ENCODE peak calls at places on chromosomes 4 and X, in four cellular contexts. C is left colon, Y is EL, M is ascending aorta. I is an unnamed sample.

GRCh38 chr4:91914176-91914804 is 389.5 kb upstream of the GRID2 start:
- DNase-seq in C (no peak), Y (no peak), M (no peak), I (no peak)

GRCh38 chr4:185464184-185464583 is 7.3 kb downstream of the CCDC110 start:
- DNase-seq in C (no peak), Y (no peak), M (no peak), I (no peak)

GRCh38 chr4:29320947-29321583 is 1399.1 kb upstream of the PCDH7 start:
- DNase-seq in C (no peak), Y (no peak), M (no peak), I (no peak)

GRCh38 chr4:112085156-112086035 is 59.9 kb upstream of the FAM241A start:
- DNase-seq in C (no peak), Y (no peak), M (no peak), I (no peak)

GRCh38 chrX:125198546-125198945 is 121.1 kb upstream of the TEX13C start:
- DNase-seq in C (no peak), Y (no peak), M (no peak), I (no peak)

GRCh38 chr4:174212061-174212460 is 71.4 kb downstream of the FBXO8 start:
- DNase-seq in C (no peak), Y (no peak), M (no peak), I (no peak)

GRCh38 chr4:183823394-183823793 is 81.7 kb upstream of the STOX2 start:
- DNase-seq in C (no peak), Y (peak; percentile 65), M (no peak), I (no peak)

GRCh38 chr4:106628616-106629606 is 260.3 kb upstream of the GIMD1 start:
- DNase-seq in C (no peak), Y (peak; percentile 37), M (no peak), I (no peak)

GRCh38 chr4:25680580-25680979 is 24.9 kb downstream of the SLC34A2 start:
- DNase-seq in C (no peak), Y (no peak), M (no peak), I (no peak)

GRCh38 chrX:52353838-52354237 is 15.0 kb upstream of the XAGE2 start:
- DNase-seq in C (no peak), Y (no peak), M (no peak), I (no peak)

GRCh38 chrX:78199851-78200250 is 60.4 kb upstream of the TAF9B start:
- DNase-seq in C (no peak), Y (peak; percentile 12), M (no peak), I (no peak)

GRCh38 chr4:1126506-1126905 is 13.1 kb upstream of the RNF212 start:
- DNase-seq in C (no peak), Y (peak; percentile 22), M (no peak), I (no peak)

GRCh38 chrX:134990475-134991473 is at the start of gene SMIM10:
- DNase-seq in C (peak; percentile 53), Y (peak; percentile 87), M (peak; percentile 78), I (peak; percentile 32)

GRCh38 chr4:6956087-6956433 is 46.4 kb downstream of the TBC1D14 start:
- DNase-seq in C (peak; percentile 20), Y (no peak), M (no peak), I (no peak)

GRCh38 chrX:109911046-109911445 is 91.9 kb upstream of the TMEM164 start:
- DNase-seq in C (no peak), Y (no peak), M (no peak), I (no peak)

GRCh38 chr4:89242864-89243740 is 64.5 kb downstream of the GPRIN3 start:
- DNase-seq in C (no peak), Y (no peak), M (no peak), I (no peak)

GRCh38 chr4:92163348-92163747 is 140.4 kb upstream of the GRID2 start:
- DNase-seq in C (no peak), Y (peak; percentile 1), M (no peak), I (no peak)

GRCh38 chrX:13029831-13030771 is 14.3 kb downstream of the FAM9C start:
- DNase-seq in C (peak; percentile 59), Y (peak; percentile 38), M (no peak), I (no peak)

GRCh38 chrX:14926471-14926870 is 53.2 kb downstream of the MOSPD2 start:
- DNase-seq in C (no peak), Y (no peak), M (no peak), I (no peak)

GRCh38 chrX:41688835-41689234 is at the start of gene GPR34:
- DNase-seq in C (no peak), Y (no peak), M (no peak), I (no peak)

GRCh38 chr4:90816754-90817153 is 689.6 kb downstream of the CCSER1 start:
- DNase-seq in C (no peak), Y (no peak), M (no peak), I (no peak)

GRCh38 chr4:7333801-7334421 is 100.8 kb downstream of the PSAPL1 start:
- DNase-seq in C (no peak), Y (no peak), M (no peak), I (no peak)

GRCh38 chrX:2183193-2183725 is 317.5 kb downstream of the DHRSX start:
- DNase-seq in C (no peak), Y (peak; percentile 4), M (no peak), I (no peak)

GRCh38 chr4:121278811-121279368 is 101.9 kb downstream of the QRFPR start:
- DNase-seq in C (no peak), Y (peak; percentile 13), M (no peak), I (no peak)

GRCh38 chr4:98319021-98319420 is 57.8 kb downstream of the RAP1GDS1 start:
- DNase-seq in C (no peak), Y (no peak), M (no peak), I (no peak)

GRCh38 chrX:120653000-120653399 is 23.1 kb upstream of the C1GALT1C1 start:
- DNase-seq in C (no peak), Y (no peak), M (no peak), I (no peak)